ENCODE peak calls at places on chromosome 3, in ten cellular contexts. H is DND-41, J is A549, M is cardiac muscle cell, D is fibroblast of pulmonary artery, W is WERI-Rb-1, K is fibroblast of lung, Y is IMR-90, X is cardiac fibroblast, B is body of pancreas. U is an unnamed sample.
A peak's percentile ranks its signal among the peaks of the same experiment; 100 is the strongest.

GRCh38 chr3:101216710-101217457 is 103.5 kb downstream of the IMPG2 start:
- DNase-seq in W (no peak), X (peak; percentile 45), M (no peak), B (no peak), J (no peak), Y (peak; percentile 51), H (no peak), K (peak; percentile 37), D (peak; percentile 51), U (peak; percentile 15)

GRCh38 chr3:86958534-86958933 is 32.4 kb downstream of the VGLL3 start:
- DNase-seq in H (no peak), K (peak; percentile 43), B (no peak), X (peak; percentile 51), D (peak; percentile 68), W (no peak), J (no peak), M (no peak), Y (peak; percentile 89), U (no peak)

GRCh38 chr3:46666471-46666845 is 27.0 kb downstream of the ALS2CL start:
- DNase-seq in D (no peak), K (no peak), X (no peak), M (no peak), J (no peak), Y (no peak), W (no peak), B (peak; percentile 17), H (no peak), U (no peak)

GRCh38 chr3:174821477-174821876 is 37.7 kb upstream of the NAALADL2 start:
- DNase-seq in D (peak; percentile 39), K (peak; percentile 31), X (peak; percentile 43), M (no peak), Y (peak; percentile 59), W (no peak), J (no peak), B (no peak), H (no peak), U (no peak)

GRCh38 chr3:52299815-52300611 is 12.4 kb downstream of the GLYCTK start:
- DNase-seq in W (no peak), M (peak; percentile 85), J (no peak), B (peak; percentile 70), Y (peak; percentile 34), K (no peak), H (no peak), D (peak; percentile 48), X (peak; percentile 45), U (no peak)

GRCh38 chr3:54357307-54357706 is 235.0 kb downstream of the CACNA2D3 start:
- DNase-seq in W (no peak), M (no peak), H (no peak), K (no peak), Y (no peak), X (peak; percentile 20), J (no peak), B (no peak), D (peak; percentile 17), U (no peak)

GRCh38 chr3:46857485-46858341 is 5.5 kb downstream of the MYL3 start:
- DNase-seq in X (no peak), J (no peak), D (no peak), Y (no peak), K (no peak), W (peak; percentile 3), B (no peak), H (no peak), M (no peak), U (no peak)

GRCh38 chr3:185280572-185281365 is 26.9 kb upstream of the EHHADH start:
- DNase-seq in K (peak; percentile 61), B (no peak), J (peak; percentile 56), X (peak; percentile 71), M (peak; percentile 36), D (peak; percentile 80), W (no peak), Y (peak; percentile 70), H (no peak), U (peak; percentile 66)

GRCh38 chr3:114418724-114419543 is 125.1 kb downstream of the TIGIT start:
- DNase-seq in W (no peak), K (peak; percentile 98), B (no peak), M (peak; percentile 78), X (peak; percentile 93), J (peak; percentile 33), Y (peak; percentile 95), D (peak; percentile 95), H (peak; percentile 14), U (peak; percentile 72)

GRCh38 chr3:144875251-144875650 is 903.6 kb downstream of the DIPK2A start:
- DNase-seq in Y (no peak), D (no peak), J (no peak), H (no peak), B (no peak), X (no peak), W (no peak), K (no peak), M (no peak), U (no peak)

DNA sequence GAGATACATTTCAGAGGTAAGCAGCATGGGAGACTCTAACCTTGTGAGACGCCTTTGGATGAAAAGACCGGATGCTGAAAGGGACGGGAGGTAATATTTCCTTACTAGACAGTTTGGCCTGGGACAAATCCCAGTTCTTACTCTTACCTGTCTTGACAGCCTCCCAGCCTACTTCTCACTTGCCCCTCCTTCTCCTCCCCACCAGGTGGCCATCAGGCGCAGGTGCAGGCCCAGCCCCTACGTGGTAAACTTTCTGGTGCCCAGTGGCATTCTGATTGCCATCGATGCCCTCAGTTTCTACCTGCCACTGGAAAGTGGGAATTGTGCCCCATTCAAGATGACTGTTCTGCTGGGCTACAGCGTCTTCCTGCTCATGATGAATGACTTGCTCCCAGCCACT is 6.3 kb downstream of the HTR3D start:
- DNase-seq in B (no peak), D (no peak), X (no peak), H (no peak), W (no peak), K (no peak), J (no peak), M (no peak), Y (no peak), U (no peak)
- TF ChIP-seq CTCF in B (no peak), D (no peak), X (no peak), H (no peak), W (peak; percentile 39), K (no peak), J (no peak), M (no peak), Y (no peak), U (no peak)

GRCh38 chr3:31945738-31946052 is 35.4 kb downstream of the OSBPL10 start:
- DNase-seq in W (no peak), M (no peak), B (no peak), X (no peak), D (no peak), J (no peak), Y (peak; percentile 73), K (peak; percentile 68), H (no peak), U (no peak)

GRCh38 chr3:31952205-31952604 is 28.9 kb downstream of the OSBPL10 start:
- DNase-seq in K (no peak), Y (no peak), B (no peak), D (no peak), M (no peak), W (no peak), X (no peak), J (no peak), H (no peak), U (peak; percentile 72)

GRCh38 chr3:31948255-31948654 is 32.8 kb downstream of the OSBPL10 start:
- DNase-seq in D (no peak), K (no peak), W (no peak), Y (no peak), J (no peak), X (no peak), B (no peak), H (no peak), M (no peak), U (no peak)

GRCh38 chr3:31946484-31947081 is 34.5 kb downstream of the OSBPL10 start:
- DNase-seq in D (no peak), X (no peak), J (no peak), H (no peak), K (no peak), Y (no peak), B (no peak), W (no peak), M (no peak), U (peak; percentile 46)

DNA sequence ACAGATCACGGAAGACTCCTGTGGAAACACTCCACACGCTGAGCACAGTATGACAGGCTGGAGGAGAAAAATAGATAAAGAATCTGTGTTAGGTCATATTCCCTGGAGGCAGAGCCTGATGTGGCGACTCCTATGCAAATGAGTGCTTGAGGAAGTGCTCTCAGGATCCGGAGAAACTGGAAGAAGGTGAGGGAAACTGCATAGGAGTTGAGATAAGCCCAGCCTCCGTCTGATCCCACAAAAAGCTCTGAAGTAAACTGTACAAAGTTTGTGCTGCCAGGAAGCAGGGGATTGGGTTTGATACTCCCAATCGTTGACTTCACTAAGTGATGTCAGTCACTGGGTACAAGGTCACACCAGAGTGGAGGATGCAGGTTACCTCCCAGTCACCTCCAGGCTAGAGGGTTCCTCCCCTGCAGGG is 33.4 kb downstream of the OSBPL10 start:
- DNase-seq in Y (no peak), J (no peak), K (no peak), D (no peak), B (no peak), H (no peak), W (no peak), M (no peak), X (no peak), U (no peak)
- H3K4me3 ChIP-seq in Y (no peak overlapping the region), J (no peak overlapping the region), K (no peak overlapping the region), D (no peak overlapping the region), B (no peak overlapping the region), H (no peak overlapping the region), W (no peak overlapping the region), M (no peak overlapping the region), X (no peak overlapping the region), U (no peak overlapping the region)

DNA sequence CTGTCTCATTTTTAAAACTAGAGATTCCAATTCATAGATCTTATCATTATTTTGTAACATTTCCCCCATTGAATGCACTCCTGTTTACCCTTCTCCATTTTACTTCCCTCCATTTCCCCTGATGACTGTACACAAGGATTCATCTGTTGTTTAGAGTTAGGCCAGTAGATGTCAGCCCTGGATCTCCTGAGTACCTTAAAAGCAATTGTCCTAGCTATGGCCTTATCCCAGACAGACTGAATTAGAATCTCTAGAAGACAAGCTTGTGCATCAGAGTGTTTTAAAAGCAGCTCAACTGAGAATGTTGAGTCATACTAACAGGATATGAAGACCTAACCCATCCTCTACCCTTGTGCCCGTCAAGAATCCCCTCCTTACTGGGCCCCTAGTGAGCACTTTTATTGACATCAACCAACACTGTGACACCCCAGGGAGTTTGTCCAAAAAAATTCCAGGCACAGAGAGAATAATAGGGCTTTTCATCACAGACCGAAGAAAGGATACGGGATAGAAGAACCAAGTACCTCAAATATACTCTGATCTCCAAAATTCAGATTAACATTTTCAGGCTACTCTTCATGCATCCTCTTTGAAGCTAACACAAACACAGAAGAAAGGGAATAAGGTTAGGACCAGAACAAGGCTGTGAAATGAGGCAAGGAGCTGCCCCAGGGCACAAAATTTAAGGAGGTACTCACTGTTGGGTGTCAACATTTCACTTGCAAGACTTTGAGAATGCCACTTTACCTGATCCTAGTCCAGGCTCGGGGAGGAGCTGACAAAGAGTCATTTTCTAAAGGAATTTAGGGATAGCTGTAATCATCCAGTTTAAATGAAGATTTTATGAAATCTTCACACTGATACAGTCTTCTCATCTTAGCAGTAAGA is 17.1 kb downstream of the ZBED2 start:
- DNase-seq in J (peak; percentile 79), B (no peak), M (peak; percentile 44), W (peak; percentile 22), D (peak; percentile 89), H (no peak), Y (peak; percentile 93), X (peak; percentile 81), K (peak; percentile 67), U (peak; percentile 52)
- TF ChIP-seq CTCF in J (peak; percentile 81), B (no peak), M (peak; percentile 58), W (peak; percentile 52), D (peak; percentile 79), H (peak; percentile 53), Y (peak; percentile 89), X (peak; percentile 73), K (peak; percentile 54), U (peak; percentile 33)

GRCh38 chr3:10558726-10559125 is 53.3 kb upstream of the ATP2B2 start:
- DNase-seq in M (no peak), B (no peak), Y (no peak), J (no peak), X (no peak), D (no peak), K (no peak), H (no peak), W (peak; percentile 33), U (no peak)
- H3K4me3 ChIP-seq in M (no peak overlapping the region), B (no peak overlapping the region), Y (no peak overlapping the region), J (no peak overlapping the region), X (no peak overlapping the region), D (no peak overlapping the region), K (no peak overlapping the region), H (no peak overlapping the region), W (no peak overlapping the region), U (no peak overlapping the region)